ENCODE peak calls at places on chromosomes 7 and 10, in eight cellular contexts. S is spleen, K is fibroblast of pulmonary artery, U is AG04449, D is ovary, E is fibroblast of the aortic adventitia, L is right lobe of liver, Z is mucosa of descending colon. N is an unnamed sample.

GRCh38 chr7:14995774-14996173 is 93.2 kb upstream of the DGKB start:
- DNase-seq in S (no peak), D (no peak), L (no peak), U (peak; percentile 33), K (peak; percentile 13), Z (no peak), E (no peak), N (peak; percentile 17)

GRCh38 chr10:62958980-62959379 is 142.8 kb upstream of the EGR2 start:
- DNase-seq in L (no peak), S (no peak), U (no peak), E (no peak), Z (no peak), D (no peak), K (no peak), N (no peak)

GRCh38 chr10:97399843-97400545 is 1.1 kb downstream of the RRP12 start:
- DNase-seq in K (peak; percentile 81), E (peak; percentile 61), L (no peak), Z (peak; percentile 68), S (peak; percentile 83), U (no peak), D (no peak), N (peak; percentile 67)

GRCh38 chr10:3933733-3934132 is 148.7 kb upstream of the KLF6 start:
- DNase-seq in E (no peak), U (no peak), Z (no peak), L (no peak), D (no peak), S (no peak), K (no peak), N (no peak)

GRCh38 chr10:33151344-33151864 is 183.1 kb downstream of the NRP1 start:
- DNase-seq in U (no peak), Z (no peak), D (no peak), E (no peak), L (no peak), K (no peak), S (no peak), N (no peak)

GRCh38 chr7:35339811-35340210 is 85.9 kb upstream of the TBX20 start:
- DNase-seq in E (no peak), Z (no peak), L (no peak), K (no peak), U (no peak), D (no peak), S (no peak), N (no peak)

GRCh38 chr7:77867208-77867915 is 68.8 kb downstream of the PHTF2 start:
- DNase-seq in E (peak; percentile 44), U (no peak), K (peak; percentile 28), D (no peak), L (no peak), Z (no peak), S (no peak), N (peak; percentile 3)

GRCh38 chr7:150994141-150994837 is 3.5 kb downstream of the NOS3 start:
- DNase-seq in Z (no peak), D (peak; percentile 47), S (peak; percentile 88), L (no peak), E (no peak), K (peak; percentile 37), U (no peak), N (no peak)

GRCh38 chr7:96648784-96649183 is 60.9 kb downstream of the SEM1 start:
- DNase-seq in E (no peak), Z (no peak), L (no peak), D (no peak), S (no peak), U (no peak), K (no peak), N (no peak)

GRCh38 chr10:77738496-77739158 is 101.0 kb upstream of the KCNMA1 start:
- DNase-seq in U (no peak), D (no peak), E (no peak), L (no peak), K (no peak), Z (no peak), S (no peak), N (no peak)

GRCh38 chr7:127986581-127987461 is 44.4 kb downstream of the LRRC4 start:
- DNase-seq in S (no peak), Z (no peak), D (peak; percentile 54), U (no peak), E (peak; percentile 60), K (no peak), L (no peak), N (no peak)

GRCh38 chr7:148883233-148884048 is 650 bp downstream of the EZH2 start:
- DNase-seq in D (peak; percentile 60), E (no peak), S (peak; percentile 92), L (peak; percentile 56), K (no peak), Z (peak; percentile 50), U (no peak), N (no peak)

GRCh38 chr7:24572421-24573007 is 738 bp upstream of the PALS2 start:
- DNase-seq in L (peak; percentile 51), D (peak; percentile 57), E (peak; percentile 52), S (peak; percentile 81), Z (peak; percentile 39), K (peak; percentile 24), U (no peak), N (peak; percentile 53)

GRCh38 chr7:24870766-24871165 is 109.2 kb downstream of the OSBPL3 start:
- DNase-seq in E (no peak), S (no peak), D (no peak), L (no peak), U (no peak), K (no peak), Z (no peak), N (no peak)

GRCh38 chr10:89392974-89393373 is 551 bp downstream of the IFIT1 start:
- DNase-seq in Z (peak; percentile 26), U (peak; percentile 77), K (peak; percentile 82), L (no peak), S (no peak), D (no peak), E (peak; percentile 89), N (peak; percentile 74)

DNA sequence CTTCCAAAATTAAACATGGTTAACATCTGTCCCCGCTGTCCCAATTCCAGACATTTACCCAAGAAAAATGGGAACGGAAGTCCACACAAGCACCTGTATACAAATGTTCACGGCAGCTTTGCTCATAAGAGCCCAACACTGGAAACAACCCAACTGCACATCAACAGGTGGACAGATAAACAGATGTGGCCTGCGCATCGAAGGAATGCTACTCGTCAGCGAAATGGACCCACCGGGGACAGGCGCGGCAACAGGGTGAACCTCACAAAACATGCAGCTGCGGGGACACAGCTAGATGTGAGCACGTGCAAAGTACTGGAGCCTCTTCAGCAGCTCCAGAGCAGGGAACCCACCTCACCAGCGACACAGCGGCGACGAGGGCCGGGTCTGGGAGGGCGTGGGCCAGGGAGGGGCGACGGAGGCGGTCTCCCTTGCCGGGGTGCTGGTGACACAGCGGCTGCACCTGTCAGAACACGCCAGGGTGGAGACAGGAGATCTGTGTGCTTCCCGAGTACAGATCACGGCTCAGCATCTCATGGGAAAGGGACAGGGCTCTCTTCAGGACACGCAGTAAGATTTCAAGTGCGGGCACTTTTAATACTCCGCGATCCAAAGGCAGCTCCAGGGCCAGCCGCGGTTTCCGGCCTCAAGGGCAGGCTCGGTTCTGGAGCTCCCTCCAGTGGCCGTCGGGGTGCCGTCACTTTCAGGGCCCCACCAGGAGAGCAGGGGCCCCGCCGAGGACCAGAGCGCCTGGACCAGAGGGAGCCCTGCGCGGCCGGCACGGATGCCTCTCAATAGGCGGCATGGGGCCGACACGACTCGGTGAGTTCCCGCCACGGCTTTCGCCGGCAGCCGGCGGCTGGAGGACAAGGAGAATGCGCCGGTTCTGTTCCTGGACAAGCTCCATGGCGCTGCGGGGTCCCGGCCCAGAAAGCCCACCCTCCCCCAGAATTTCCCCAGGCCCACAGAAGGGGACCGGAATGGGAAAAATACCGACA is 21.2 kb downstream of the GPR146 start:
- DNase-seq in Z (peak; percentile 92), D (peak; percentile 86), U (no peak), L (peak; percentile 88), E (peak; percentile 71), S (peak; percentile 93), K (peak; percentile 77), N (peak; percentile 67)
- H3K4me3 ChIP-seq in Z (no peak overlapping the region), D (no peak overlapping the region), U (no peak overlapping the region), L (no peak overlapping the region), E (peak overlapping the region; percentile 39), S (peak overlapping the region; percentile 26), K (no peak overlapping the region), N (no peak overlapping the region)

GRCh38 chr7:23072043-23072442 is 33.5 kb upstream of the KLHL7 start:
- DNase-seq in Z (no peak), D (no peak), U (no peak), S (no peak), L (no peak), K (peak; percentile 44), E (peak; percentile 35), N (peak; percentile 12)
- TF ChIP-seq CTCF in Z (no peak), D (no peak), U (no peak), S (no peak), L (no peak), K (peak; percentile 34), E (peak; percentile 19), N (no peak)

GRCh38 chr7:1749864-1750466 is 79.9 kb downstream of the ELFN1 start:
- DNase-seq in L (no peak), Z (no peak), D (no peak), S (no peak), U (no peak), K (no peak), E (no peak), N (no peak)
- H3K4me3 ChIP-seq in L (no peak overlapping the region), Z (no peak overlapping the region), D (no peak overlapping the region), S (no peak overlapping the region), U (no peak overlapping the region), K (no peak overlapping the region), E (no peak overlapping the region), N (no peak overlapping the region)

GRCh38 chr7:2662273-2663120 is 25.5 kb upstream of the AMZ1 start:
- DNase-seq in E (no peak), L (peak; percentile 76), K (no peak), U (no peak), D (no peak), S (peak; percentile 70), Z (no peak), N (no peak)

GRCh38 chr7:2661602-2662272 is 26.3 kb upstream of the AMZ1 start:
- DNase-seq in K (no peak), U (no peak), S (peak; percentile 72), E (no peak), Z (peak; percentile 31), L (peak; percentile 78), D (no peak), N (no peak)

GRCh38 chr7:2660359-2661095 is 27.5 kb upstream of the AMZ1 start:
- DNase-seq in E (no peak), D (no peak), U (no peak), K (no peak), S (peak; percentile 63), L (no peak), Z (no peak), N (no peak)

GRCh38 chr7:2659556-2660358 is 28.0 kb downstream of the TTYH3 start:
- DNase-seq in S (peak; percentile 69), L (no peak), K (no peak), D (no peak), Z (no peak), U (no peak), E (no peak), N (no peak)

GRCh38 chr7:2661096-2661449 is 26.9 kb upstream of the AMZ1 start:
- DNase-seq in D (no peak), E (no peak), S (peak; percentile 72), Z (no peak), U (no peak), K (no peak), L (peak; percentile 50), N (no peak)
- TF ChIP-seq CTCF in D (no peak), E (no peak), S (no peak), Z (no peak), U (no peak), K (no peak), L (no peak), N (no peak)